ENCODE peak calls at places on chromosome 10, in nine cellular contexts. L is brain microvascular endothelial cell; O is astrocyte; G is uterus; T is astrocyte of the cerebellum; B is upper lobe of left lung; D is mucosa of descending colon; F is CD8-positive, alpha-beta T cell; V is cardiac muscle cell. U is an unnamed sample.

GRCh38 chr10:125096371-125096770 is 64.0 kb downstream of the CTBP2 start:
- DNase-seq in L (no peak), F (no peak), D (no peak), O (no peak), V (no peak), B (no peak), T (no peak), G (no peak), U (no peak)

GRCh38 chr10:36542493-36542892 is 582.9 kb upstream of the ANKRD30A start:
- DNase-seq in D (no peak), L (no peak), G (no peak), V (no peak), B (no peak), F (no peak), T (no peak), O (peak; percentile 0), U (peak; percentile 61)

GRCh38 chr10:59434463-59435326 is 72.3 kb upstream of the FAM13C start:
- DNase-seq in T (peak; percentile 28), F (no peak), B (no peak), D (no peak), G (no peak), L (peak; percentile 36), V (no peak), O (peak; percentile 38), U (peak; percentile 58)

GRCh38 chr10:4246881-4247358 is 461.9 kb upstream of the KLF6 start:
- DNase-seq in G (no peak), L (peak; percentile 85), D (no peak), V (no peak), B (no peak), O (peak; percentile 99), F (no peak), T (peak; percentile 83), U (peak; percentile 97)

GRCh38 chr10:87632439-87632838 is 27.2 kb upstream of the PAPSS2 start:
- DNase-seq in V (no peak), L (no peak), B (no peak), F (no peak), D (no peak), G (no peak), T (no peak), O (no peak), U (no peak)

GRCh38 chr10:103667390-103667789 is 173.9 kb downstream of the NEURL1 start:
- DNase-seq in F (no peak), V (no peak), O (no peak), G (peak; percentile 59), T (no peak), L (no peak), D (no peak), B (no peak), U (peak; percentile 60)

GRCh38 chr10:119673271-119673670 is 22.1 kb downstream of the BAG3 start:
- DNase-seq in O (no peak), L (no peak), T (no peak), D (no peak), B (no peak), V (no peak), F (no peak), G (no peak), U (no peak)

GRCh38 chr10:4586756-4587155 is 239.3 kb upstream of the AKR1E2 start:
- DNase-seq in T (peak; percentile 78), B (no peak), O (peak; percentile 55), G (no peak), F (no peak), V (no peak), D (no peak), L (no peak), U (peak; percentile 14)

GRCh38 chr10:69880301-69881081 is 78.8 kb downstream of the COL13A1 start:
- DNase-seq in B (no peak), V (no peak), G (no peak), T (no peak), D (no peak), F (no peak), O (no peak), L (no peak), U (no peak)

GRCh38 chr10:59907918-59908807 is 1.8 kb upstream of the CCDC6 start:
- DNase-seq in B (peak; percentile 81), V (peak; percentile 66), F (peak; percentile 26), T (peak; percentile 95), L (peak; percentile 79), G (peak; percentile 78), O (peak; percentile 88), D (peak; percentile 87), U (peak; percentile 91)

GRCh38 chr10:33453081-33453850 is 118.8 kb upstream of the NRP1 start:
- DNase-seq in O (peak; percentile 89), V (no peak), B (no peak), F (no peak), G (no peak), D (no peak), L (peak; percentile 2), T (peak; percentile 32), U (peak; percentile 48)

GRCh38 chr10:33157108-33157507 is 177.4 kb downstream of the NRP1 start:
- DNase-seq in O (no peak), D (no peak), B (no peak), T (no peak), G (no peak), F (no peak), V (no peak), L (peak; percentile 67), U (peak; percentile 80)

GRCh38 chr10:37975407-37975991 is 948 bp downstream of the ZNF25 start:
- DNase-seq in D (peak; percentile 28), G (no peak), V (peak; percentile 0), B (no peak), L (no peak), O (no peak), F (no peak), T (no peak), U (peak; percentile 35)

GRCh38 chr10:3099291-3100092 is 32.1 kb downstream of the PFKP start:
- DNase-seq in D (no peak), F (no peak), T (peak; percentile 45), G (no peak), L (peak; percentile 43), O (peak; percentile 81), V (no peak), B (peak; percentile 64), U (peak; percentile 86)

GRCh38 chr10:3226960-3227724 is 54.6 kb upstream of the PITRM1 start:
- DNase-seq in B (no peak), D (no peak), O (peak; percentile 90), G (no peak), F (no peak), L (peak; percentile 94), V (no peak), T (peak; percentile 73), U (peak; percentile 90)

DNA sequence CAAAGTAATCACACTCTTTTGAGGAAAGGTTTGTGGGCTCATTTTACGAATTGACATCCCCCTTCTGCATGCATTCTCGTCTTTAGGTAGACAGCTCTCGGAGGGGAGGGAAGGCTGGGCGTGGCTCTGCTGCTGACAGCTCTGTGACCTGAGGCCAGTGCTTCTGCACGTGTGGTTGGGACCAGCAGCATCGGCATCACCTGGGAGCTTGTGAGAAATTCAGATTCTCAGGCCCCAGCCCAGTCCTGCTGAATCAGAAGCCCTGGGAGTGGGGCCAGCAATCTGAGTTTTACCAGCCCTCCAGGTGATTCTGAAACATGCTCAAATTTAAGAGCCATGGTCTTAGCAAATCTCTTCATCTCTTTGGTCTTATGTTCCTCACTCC is 89.4 kb downstream of the JCAD start:
- DNase-seq in O (no peak), T (no peak), D (no peak), V (no peak), G (no peak), L (no peak), B (no peak), F (no peak), U (no peak)
- H3K4me3 ChIP-seq in O (no peak overlapping the region), T (no peak overlapping the region), D (no peak overlapping the region), V (no peak overlapping the region), G (no peak overlapping the region), L (no peak overlapping the region), B (no peak overlapping the region), F (no peak overlapping the region), U (no peak overlapping the region)

DNA sequence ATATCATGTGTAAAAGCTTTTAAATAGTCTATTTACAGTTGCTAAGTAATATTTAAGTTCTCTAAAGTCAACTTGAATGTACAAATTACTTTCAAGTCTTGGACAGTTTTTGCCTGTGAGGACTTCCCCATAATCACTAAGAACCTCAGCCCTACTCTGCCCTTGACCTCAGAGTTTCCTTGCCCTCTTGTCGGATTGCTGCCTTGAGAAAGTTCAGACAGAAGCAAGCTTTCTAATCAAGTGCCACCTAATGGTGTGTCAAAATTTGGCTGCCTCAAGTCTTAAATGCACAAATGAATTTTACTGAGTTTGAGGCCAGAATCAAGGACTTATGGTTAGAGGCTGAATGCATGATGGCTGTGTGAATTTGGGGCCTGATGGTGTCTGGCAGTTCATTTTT is 88.3 kb upstream of the KAT6B start:
- DNase-seq in V (no peak), G (no peak), T (no peak), L (no peak), D (no peak), B (no peak), O (no peak), F (no peak), U (no peak)
- TF ChIP-seq CTCF in V (no peak), G (no peak), T (no peak), L (no peak), D (no peak), B (no peak), O (no peak), F (no peak), U (no peak)

GRCh38 chr10:29064665-29065064 is 224.2 kb upstream of the LYZL1 start:
- DNase-seq in O (no peak), V (no peak), D (no peak), T (no peak), L (no peak), F (no peak), G (no peak), B (no peak), U (peak; percentile 48)

GRCh38 chr10:29067161-29067560 is 221.7 kb upstream of the LYZL1 start:
- DNase-seq in V (peak; percentile 63), L (peak; percentile 16), O (peak; percentile 51), B (no peak), F (no peak), D (no peak), T (peak; percentile 11), G (no peak), U (peak; percentile 15)

GRCh38 chr10:29068302-29068701 is 220.6 kb upstream of the LYZL1 start:
- DNase-seq in L (no peak), F (no peak), D (no peak), B (no peak), O (no peak), T (no peak), G (no peak), V (no peak), U (no peak)

GRCh38 chr10:29067628-29068027 is 221.2 kb upstream of the LYZL1 start:
- DNase-seq in O (no peak), B (no peak), G (no peak), V (no peak), D (no peak), L (no peak), T (no peak), F (no peak), U (no peak)

GRCh38 chr10:29063806-29064644 is 224.8 kb upstream of the LYZL1 start:
- DNase-seq in L (peak; percentile 66), F (no peak), V (peak; percentile 36), B (no peak), G (no peak), D (no peak), T (peak; percentile 8), O (peak; percentile 87), U (peak; percentile 54)
- H3K4me3 ChIP-seq in L (no peak overlapping the region), F (no peak overlapping the region), V (no peak overlapping the region), B (no peak overlapping the region), G (no peak overlapping the region), D (no peak overlapping the region), T (no peak overlapping the region), O (no peak overlapping the region), U (no peak overlapping the region)

DNA sequence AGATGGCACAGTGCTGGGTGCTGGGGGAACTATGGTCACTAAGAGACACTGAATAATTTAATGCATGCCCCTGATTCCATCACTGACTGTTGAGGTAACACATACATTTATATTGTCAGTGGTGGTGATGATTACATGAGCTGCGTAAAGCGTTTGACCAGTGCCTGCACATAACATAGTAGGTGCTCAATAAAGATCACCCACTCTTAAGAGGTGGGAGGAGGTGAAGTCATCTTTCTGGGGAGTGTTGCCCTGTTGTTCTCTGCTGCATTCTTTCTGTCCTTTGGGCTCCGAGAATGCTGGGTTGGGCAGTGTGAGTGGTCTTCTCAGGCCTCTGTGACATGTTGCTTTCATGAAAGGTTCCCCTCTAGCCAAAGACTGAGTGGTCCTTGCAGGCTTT is 68.0 kb downstream of the TCF7L2 start:
- DNase-seq in L (no peak), O (no peak), V (no peak), F (no peak), T (no peak), B (no peak), G (no peak), D (no peak), U (no peak)
- TF ChIP-seq CTCF in L (no peak), O (no peak), V (no peak), F (no peak), T (no peak), B (no peak), G (no peak), D (no peak), U (no peak)